ENCODE peak calls at places on chromosomes 2 and 18, in five cellular contexts. M, U, Y, V and J are unnamed samples.

GRCh38 chr2:80086831-80087230 is 217.7 kb downstream of the LRRTM1 start:
- DNase-seq in M (no peak), U (no peak), Y (no peak), V (no peak), J (no peak)

GRCh38 chr2:223901311-223901710 is 43.8 kb downstream of the WDFY1 start:
- DNase-seq in M (no peak), U (no peak), Y (no peak), V (no peak), J (no peak)

GRCh38 chr18:76824754-76825153 is 2.4 kb downstream of the ZNF236 start:
- DNase-seq in M (no peak), U (no peak), Y (no peak), V (no peak), J (no peak)

GRCh38 chr2:152560163-152560562 is 157.1 kb downstream of the PRPF40A start:
- DNase-seq in M (no peak), U (no peak), Y (no peak), V (no peak), J (no peak)

GRCh38 chr18:26919656-26920055 is 54.1 kb upstream of the AQP4 start:
- DNase-seq in M (no peak), U (no peak), Y (no peak), V (no peak), J (no peak)

GRCh38 chr18:10916865-10917264 is 232.5 kb downstream of the PIEZO2 start:
- DNase-seq in M (no peak), U (no peak), Y (no peak), V (no peak), J (no peak)

GRCh38 chr2:102839668-102840388 is 78.0 kb downstream of the TMEM182 start:
- DNase-seq in M (no peak), U (peak), Y (no peak), V (peak), J (peak)

GRCh38 chr2:163667064-163667887 is 68.5 kb downstream of the FIGN start:
- DNase-seq in M (no peak), U (no peak), Y (no peak), V (no peak), J (peak)

GRCh38 chr2:190804182-190804795 is 76.3 kb upstream of the GLS start:
- DNase-seq in M (no peak), U (no peak), Y (no peak), V (no peak), J (peak)

GRCh38 chr2:175004730-175004979 is 526 bp downstream of the CHN1 start:
- DNase-seq in M (no peak), U (no peak), Y (no peak), V (no peak), J (no peak)

GRCh38 chr2:63544017-63544627 is 44.2 kb downstream of the WDPCP start:
- DNase-seq in M (no peak), U (no peak), Y (no peak), V (no peak), J (peak)

GRCh38 chr2:203122317-203122998 is 107.8 kb downstream of the NBEAL1 start:
- DNase-seq in M (peak), U (no peak), Y (no peak), V (no peak), J (no peak)

GRCh38 chr2:15385184-15385583 is 175.9 kb downstream of the NBAS start:
- DNase-seq in M (no peak), U (no peak), Y (no peak), V (no peak), J (no peak)

GRCh38 chr2:179861777-179862117 is 335 bp upstream of the ZNF385B start:
- DNase-seq in M (no peak), U (no peak), Y (no peak), V (peak), J (no peak)

GRCh38 chr2:5908030-5908429 is 215.8 kb downstream of the SOX11 start:
- DNase-seq in M (no peak), U (no peak), Y (no peak), V (no peak), J (no peak)

GRCh38 chr2:85428343-85428881 is 9.9 kb downstream of the SH2D6 start:
- DNase-seq in M (no peak), U (no peak), Y (no peak), V (no peak), J (no peak)

GRCh38 chr18:34734048-34734447 is 23.9 kb downstream of the DTNA start:
- DNase-seq in M (no peak), U (no peak), Y (no peak), V (no peak), J (no peak)

GRCh38 chr2:121858406-121858805 is 103.0 kb downstream of the TSN start:
- DNase-seq in M (no peak), U (no peak), Y (no peak), V (no peak), J (no peak)

GRCh38 chr2:176018708-176019107 is 16.6 kb upstream of the LNPK start:
- DNase-seq in M (no peak), U (no peak), Y (no peak), V (no peak), J (no peak)

GRCh38 chr2:3008551-3009498 is 368.8 kb downstream of the EIPR1 start:
- DNase-seq in M (no peak), U (no peak), Y (no peak), V (no peak), J (no peak)

GRCh38 chr18:42047721-42048120 is 92.7 kb downstream of the PIK3C3 start:
- DNase-seq in M (no peak), U (no peak), Y (no peak), V (no peak), J (no peak)

GRCh38 chr2:170485254-170485653 is 229.9 kb upstream of the SP5 start:
- DNase-seq in M (no peak), U (no peak), Y (no peak), V (no peak), J (no peak)

GRCh38 chr2:101736861-101737291 is 39.4 kb downstream of the MAP4K4 start:
- DNase-seq in M (no peak), U (no peak), Y (no peak), V (no peak), J (peak)

GRCh38 chr2:149169653-149170052 is 131.2 kb downstream of the LYPD6B start:
- DNase-seq in M (peak), U (no peak), Y (no peak), V (no peak), J (no peak)

GRCh38 chr2:235575904-235576303 is 82.1 kb downstream of the AGAP1 start:
- DNase-seq in M (no peak), U (no peak), Y (no peak), V (no peak), J (no peak)

GRCh38 chr2:43877782-43878464 is 39.2 kb downstream of the ABCG8 start:
- DNase-seq in M (peak), U (peak), Y (peak), V (peak), J (peak)

GRCh38 chr2:182064024-182064880 is 78.6 kb downstream of the PPP1R1C start:
- DNase-seq in M (peak), U (no peak), Y (no peak), V (no peak), J (no peak)

GRCh38 chr18:59784694-59785093 is 87.5 kb upstream of the CCBE1 start:
- DNase-seq in M (no peak), U (no peak), Y (no peak), V (no peak), J (no peak)

GRCh38 chr2:44267269-44268258 is 7.7 kb upstream of the SLC3A1 start:
- DNase-seq in M (no peak), U (peak), Y (no peak), V (no peak), J (no peak)

GRCh38 chr2:219634951-219635751 is 7.7 kb downstream of the SLC4A3 start:
- DNase-seq in M (no peak), U (no peak), Y (no peak), V (no peak), J (no peak)

GRCh38 chr18:55206941-55207340 is 247.7 kb upstream of the CCDC68 start:
- DNase-seq in M (no peak), U (no peak), Y (no peak), V (no peak), J (no peak)

GRCh38 chr2:240885980-240886565 is 9.9 kb downstream of the MAB21L4 start:
- DNase-seq in M (no peak), U (no peak), Y (no peak), V (no peak), J (no peak)

GRCh38 chr2:75450068-75450467 is 110.7 kb downstream of the EVA1A start:
- DNase-seq in M (no peak), U (no peak), Y (no peak), V (no peak), J (no peak)

GRCh38 chr2:170330881-170331280 is 152.9 kb downstream of the MYO3B start:
- DNase-seq in M (no peak), U (no peak), Y (no peak), V (no peak), J (no peak)

GRCh38 chr18:31042068-31042390 is 513 bp downstream of the DSC3 start:
- DNase-seq in M (no peak), U (no peak), Y (no peak), V (peak), J (no peak)

GRCh38 chr2:25521665-25522387 is 151.6 kb downstream of the DTNB start:
- DNase-seq in M (peak), U (no peak), Y (peak), V (no peak), J (peak)

GRCh38 chr18:37566479-37567060 is 972 bp upstream of the CELF4 start:
- DNase-seq in M (peak), U (no peak), Y (no peak), V (no peak), J (no peak)